ENCODE peak calls at places on chromosome 21, in four cellular contexts. U, J, I and S are unnamed samples.

GRCh38 chr21:43318841-43319781 is 107.8 kb downstream of the SIK1 start:
- DNase-seq in U (peak; percentile 30), J (no peak), I (peak; percentile 80), S (no peak)

GRCh38 chr21:15850645-15851044 is 120.9 kb downstream of the USP25 start:
- DNase-seq in U (peak; percentile 65), J (no peak), I (peak; percentile 43), S (no peak)

GRCh38 chr21:40567511-40567910 is 279.4 kb downstream of the DSCAM start:
- DNase-seq in U (no peak), J (no peak), I (no peak), S (no peak)

GRCh38 chr21:46295996-46296752 is 10.0 kb downstream of the YBEY start:
- DNase-seq in U (peak; percentile 41), J (no peak), I (peak; percentile 45), S (peak; percentile 95)

GRCh38 chr21:14603202-14603601 is 57.1 kb upstream of the SAMSN1 start:
- DNase-seq in U (peak; percentile 90), J (no peak), I (peak; percentile 60), S (no peak)

GRCh38 chr21:46480466-46480865 is 21.8 kb downstream of the DIP2A start:
- DNase-seq in U (no peak), J (no peak), I (no peak), S (no peak)

GRCh38 chr21:35801388-35801787 is 258.9 kb downstream of the SETD4 start:
- DNase-seq in U (no peak), J (no peak), I (no peak), S (no peak)

GRCh38 chr21:37153193-37153934 is 80.3 kb downstream of the TTC3 start:
- DNase-seq in U (peak; percentile 67), J (no peak), I (no peak), S (no peak)

GRCh38 chr21:14453964-14454641 is 71.2 kb upstream of the HSPA13 start:
- DNase-seq in U (no peak), J (no peak), I (no peak), S (no peak)

GRCh38 chr21:37855568-37856391 is 60.5 kb downstream of the KCNJ6 start:
- DNase-seq in U (peak; percentile 69), J (no peak), I (peak; percentile 32), S (no peak)

GRCh38 chr21:46048926-46049889 is 48.7 kb upstream of the COL6A2 start:
- DNase-seq in U (peak; percentile 98), J (no peak), I (peak; percentile 99), S (peak; percentile 93)

GRCh38 chr21:41707231-41707988 is 59.4 kb downstream of the RIPK4 start:
- DNase-seq in U (no peak), J (no peak), I (no peak), S (no peak)

GRCh38 chr21:43361493-43362296 is 65.2 kb downstream of the SIK1 start:
- DNase-seq in U (peak; percentile 57), J (no peak), I (peak; percentile 82), S (no peak)

GRCh38 chr21:45505416-45506021 is 36.7 kb downstream of the SLC19A1 start:
- DNase-seq in U (no peak), J (no peak), I (no peak), S (peak; percentile 57)

GRCh38 chr21:36922861-36923260 is 43.6 kb downstream of the HLCS start:
- DNase-seq in U (no peak), J (no peak), I (no peak), S (no peak)

GRCh38 chr21:45531393-45532215 is 10.6 kb downstream of the SLC19A1 start:
- DNase-seq in U (no peak), J (no peak), I (no peak), S (peak; percentile 54)

GRCh38 chr21:41710823-41711160 is 56.1 kb downstream of the RIPK4 start:
- DNase-seq in U (no peak), J (no peak), I (no peak), S (no peak)

GRCh38 chr21:15557925-15558324 is 171.9 kb upstream of the USP25 start:
- DNase-seq in U (no peak), J (no peak), I (no peak), S (no peak)

GRCh38 chr21:16137106-16137505 is 407.3 kb downstream of the USP25 start:
- DNase-seq in U (no peak), J (no peak), I (no peak), S (no peak)

GRCh38 chr21:37535130-37535529 is 168.6 kb downstream of the DYRK1A start:
- DNase-seq in U (no peak), J (no peak), I (no peak), S (no peak)

GRCh38 chr21:24941316-24942185 is 665.7 kb downstream of the MRPL39 start:
- DNase-seq in U (peak; percentile 46), J (no peak), I (no peak), S (no peak)

GRCh38 chr21:29939859-29940245 is at the start of gene GRIK1:
- DNase-seq in U (peak; percentile 13), J (no peak), I (no peak), S (no peak)

GRCh38 chr21:28776251-28776650 is 216.4 kb downstream of the LTN1 start:
- DNase-seq in U (peak; percentile 82), J (no peak), I (peak; percentile 95), S (no peak)

GRCh38 chr21:46489800-46490199 is 31.1 kb downstream of the DIP2A start:
- DNase-seq in U (no peak), J (no peak), I (no peak), S (no peak)

GRCh38 chr21:38306407-38306806 is 49.6 kb downstream of the KCNJ15 start:
- DNase-seq in U (peak; percentile 89), J (no peak), I (peak; percentile 85), S (no peak)

GRCh38 chr21:36640260-36641244 is 58.4 kb upstream of the SIM2 start:
- DNase-seq in U (no peak), J (no peak), I (no peak), S (no peak)

GRCh38 chr21:41612674-41613250 is 104.8 kb upstream of the TMPRSS2 start:
- DNase-seq in U (peak; percentile 95), J (peak; percentile 54), I (peak; percentile 42), S (peak; percentile 91)

GRCh38 chr21:34762761-34763160 is 94.0 kb downstream of the CLIC6 start:
- DNase-seq in U (peak; percentile 66), J (no peak), I (no peak), S (no peak)
- TF ChIP-seq CTCF in U (no peak), J (no peak), I (peak; percentile 38), S (no peak)

GRCh38 chr21:39313457-39314154 is at the start of gene BRWD1:
- DNase-seq in U (peak; percentile 89), J (peak; percentile 54), I (peak; percentile 68), S (peak; percentile 87)
- TF ChIP-seq CTCF in U (peak; percentile 3), J (peak; percentile 22), I (no peak), S (no peak)

GRCh38 chr21:31409849-31410762 is 66.0 kb upstream of the TIAM1 start:
- DNase-seq in U (no peak), J (no peak), I (no peak), S (no peak)

GRCh38 chr21:31408306-31409088 is 64.4 kb upstream of the TIAM1 start:
- DNase-seq in U (no peak), J (no peak), I (no peak), S (no peak)

GRCh38 chr21:31414601-31415000 is 70.5 kb upstream of the TIAM1 start:
- DNase-seq in U (no peak), J (no peak), I (no peak), S (no peak)

GRCh38 chr21:31413698-31414097 is 69.6 kb upstream of the TIAM1 start:
- DNase-seq in U (no peak), J (no peak), I (no peak), S (no peak)

GRCh38 chr21:31410763-31411278 is 66.8 kb upstream of the TIAM1 start:
- DNase-seq in U (no peak), J (no peak), I (no peak), S (no peak)
- TF ChIP-seq CTCF in U (no peak), J (no peak), I (no peak), S (no peak)

DNA sequence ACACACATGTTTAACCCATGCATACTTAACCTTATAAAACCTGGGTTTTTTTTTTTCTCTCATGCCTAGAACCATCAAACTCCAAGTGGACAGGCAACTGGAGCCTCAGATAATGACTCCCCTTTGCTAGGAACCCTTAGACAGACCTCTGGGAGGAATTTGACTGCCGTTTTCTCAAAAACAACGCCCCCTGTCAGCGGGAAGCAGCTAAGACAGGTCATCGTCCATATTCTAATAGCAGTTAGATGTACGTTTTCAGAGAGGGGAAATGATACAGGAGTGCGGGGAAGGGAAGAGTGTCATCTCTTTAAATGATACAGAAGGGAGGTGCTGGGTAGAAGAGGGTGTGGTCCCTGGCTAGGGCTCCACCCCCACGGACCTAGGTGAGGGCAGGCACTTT is 34.7 kb downstream of the LRRC3 start:
- DNase-seq in U (no peak), J (no peak), I (no peak), S (no peak)
- TF ChIP-seq CTCF in U (no peak), J (no peak), I (peak; percentile 33), S (no peak)

GRCh38 chr21:32687946-32688345 is 39.9 kb downstream of the SYNJ1 start:
- DNase-seq in U (no peak), J (no peak), I (no peak), S (no peak)
- TF ChIP-seq CTCF in U (no peak), J (no peak), I (no peak), S (no peak)